ENCODE peak calls at places on chromosomes 11 and 22, in four cellular contexts. K is body of pancreas, I is neuronal stem cell, T is aorta. W is an unnamed sample. For H3K4me1, the result is how much of the 10 kb centered on the place peaks cover.

GRCh38 chr11:121445071-121445768 is 6.9 kb upstream of the SORL1 start:
- DNase-seq in K (no peak), I (no peak), T (no peak), W (no peak)

GRCh38 chr11:102279641-102280170 is 37.6 kb upstream of the BIRC3 start:
- DNase-seq in K (no peak), I (no peak), T (no peak), W (no peak)

GRCh38 chr11:62071408-62071807 is 52.4 kb upstream of the INCENP start:
- DNase-seq in K (no peak), I (no peak), T (no peak), W (no peak)

GRCh38 chr11:121933294-121933693 is 182.7 kb downstream of the BLID start:
- DNase-seq in K (no peak), I (no peak), T (no peak), W (no peak)

GRCh38 chr11:134518616-134519389 is 106.8 kb upstream of the B3GAT1 start:
- DNase-seq in K (no peak), I (no peak), T (no peak), W (peak)

GRCh38 chr11:37320921-37321320 is 722.9 kb upstream of the RAG2 start:
- DNase-seq in K (no peak), I (no peak), T (no peak), W (no peak)

GRCh38 chr22:36334081-36334831 is 53.5 kb downstream of the MYH9 start:
- DNase-seq in K (peak), I (no peak), T (peak), W (peak)

GRCh38 chr11:9231848-9232177 is 33.3 kb downstream of the DENND5A start:
- DNase-seq in K (no peak), I (no peak), T (no peak), W (no peak)

GRCh38 chr11:111945198-111945597 is 8.1 kb downstream of the DIXDC1 start:
- DNase-seq in K (no peak), I (no peak), T (no peak), W (no peak)

GRCh38 chr22:40030026-40030756 is 35.4 kb downstream of the FAM83F start:
- DNase-seq in K (no peak), I (no peak), T (no peak), W (no peak)

GRCh38 chr11:35477871-35478270 is 47.5 kb downstream of the PAMR1 start:
- DNase-seq in K (no peak), I (no peak), T (no peak), W (no peak)

GRCh38 chr11:94731921-94732601 is 36.1 kb upstream of the AMOTL1 start:
- DNase-seq in K (no peak), I (no peak), T (no peak), W (no peak)

GRCh38 chr11:102237096-102237735 is 80.1 kb upstream of the BIRC3 start:
- DNase-seq in K (no peak), I (no peak), T (no peak), W (no peak)

GRCh38 chr22:26977741-26978140 is 320.4 kb downstream of the MIAT start:
- DNase-seq in K (no peak), I (no peak), T (no peak), W (no peak)

GRCh38 chr11:117305145-117305544 is 10.9 kb downstream of the BACE1 start:
- DNase-seq in K (no peak), I (no peak), T (no peak), W (no peak)

GRCh38 chr22:47337161-47337621 is 574.7 kb downstream of the TBC1D22A start:
- DNase-seq in K (no peak), I (no peak), T (no peak), W (no peak)

GRCh38 chr11:134657631-134658030 is 245.6 kb upstream of the B3GAT1 start:
- DNase-seq in K (no peak), I (no peak), T (no peak), W (no peak)

GRCh38 chr11:76083563-76084451 is 122.5 kb downstream of the WNT11 start:
- DNase-seq in K (no peak), I (no peak), T (no peak), W (no peak)

GRCh38 chr11:117832511-117832910 is 8.0 kb upstream of the FXYD2 start:
- DNase-seq in K (peak), I (no peak), T (no peak), W (no peak)

GRCh38 chr11:77130763-77131513 is 2.9 kb downstream of the MYO7A start:
- DNase-seq in K (peak), I (no peak), T (peak), W (peak)

GRCh38 chr11:118139578-118139977 is 13.0 kb downstream of the SCN4B start:
- DNase-seq in K (no peak), I (no peak), T (no peak), W (no peak)

GRCh38 chr11:98568011-98568410 is 452.7 kb upstream of the CNTN5 start:
- DNase-seq in K (no peak), I (no peak), T (no peak), W (no peak)

GRCh38 chr11:94544832-94545640 is 1.3 kb downstream of the FUT4 start:
- DNase-seq in K (peak), I (peak), T (peak), W (peak)

GRCh38 chr11:91749231-91749630 is 475.4 kb upstream of the FAT3 start:
- DNase-seq in K (no peak), I (no peak), T (no peak), W (no peak)

GRCh38 chr11:129324533-129325175 is 51.0 kb upstream of the BARX2 start:
- DNase-seq in K (peak), I (no peak), T (no peak), W (no peak)

GRCh38 chr11:35418282-35418846 is 994 bp downstream of the SLC1A2 start:
- DNase-seq in K (no peak), I (peak), T (no peak), W (peak)

GRCh38 chr22:33329398-33329797 is 271.2 kb upstream of the SYN3 start:
- DNase-seq in K (no peak), I (no peak), T (no peak), W (no peak)

GRCh38 chr11:121572581-121573059 is 119.9 kb upstream of the SORL1-AS1 start:
- DNase-seq in K (no peak), I (no peak), T (peak), W (no peak)

GRCh38 chr22:42601879-42602465 is 12.7 kb downstream of the POLDIP3 start:
- DNase-seq in K (no peak), I (no peak), T (no peak), W (no peak)

GRCh38 chr11:110034816-110035215 is 58.4 kb upstream of the ZC3H12C start:
- DNase-seq in K (no peak), I (no peak), T (no peak), W (no peak)

GRCh38 chr22:18950141-18950540 is 14.0 kb upstream of the PRODH start:
- DNase-seq in K (no peak), I (no peak), T (peak), W (peak)

GRCh38 chr11:10026514-10026913 is 267.5 kb downstream of the SBF2 start:
- DNase-seq in K (no peak), I (no peak), T (no peak), W (no peak)

GRCh38 chr11:47408598-47409439 is 429 bp downstream of the SLC39A13 start:
- DNase-seq in K (no peak), I (no peak), T (peak), W (peak)

GRCh38 chr11:120283124-120283523 is 42.0 kb upstream of the TLCD5 start:
- DNase-seq in K (no peak), I (no peak), T (no peak), W (no peak)

GRCh38 chr22:50318698-50319411 is 8.0 kb downstream of the DENND6B start:
- DNase-seq in K (no peak), I (no peak), T (no peak), W (no peak)

GRCh38 chr11:78298216-78298860 is 109.6 kb downstream of the USP35 start:
- DNase-seq in K (no peak), I (peak), T (no peak), W (no peak)

GRCh38 chr11:64661146-64661545 is 61.9 kb downstream of the NRXN2 start:
- DNase-seq in K (no peak), I (no peak), T (peak), W (no peak)

GRCh38 chr22:17882162-17882561 is 107.9 kb upstream of the BID start:
- DNase-seq in K (no peak), I (no peak), T (no peak), W (peak)

DNA sequence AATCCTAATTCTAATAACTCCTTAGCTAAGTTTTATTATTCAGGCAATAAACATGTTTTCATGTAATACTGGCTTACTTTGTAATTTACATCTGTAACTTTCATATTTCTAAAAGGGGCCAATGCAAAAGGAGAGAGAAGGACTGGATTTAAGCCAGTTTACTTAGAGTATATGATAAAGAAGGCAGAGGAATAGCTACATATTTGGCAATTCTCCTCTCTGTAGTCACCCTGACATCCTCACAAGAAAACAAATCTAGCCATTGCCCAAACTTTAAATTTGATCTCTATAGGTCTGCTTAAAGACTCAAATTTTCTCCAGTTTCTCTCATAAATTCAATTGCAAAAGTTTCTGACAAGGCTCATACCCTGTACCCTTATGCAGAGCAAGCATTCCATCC is 2.1 kb downstream of the FIBIN start:
- DNase-seq in K (no peak), I (no peak), T (no peak), W (no peak)
- H3K27ac ChIP-seq in K (no peak), I (no peak), T (no peak), W (no peak)

DNA sequence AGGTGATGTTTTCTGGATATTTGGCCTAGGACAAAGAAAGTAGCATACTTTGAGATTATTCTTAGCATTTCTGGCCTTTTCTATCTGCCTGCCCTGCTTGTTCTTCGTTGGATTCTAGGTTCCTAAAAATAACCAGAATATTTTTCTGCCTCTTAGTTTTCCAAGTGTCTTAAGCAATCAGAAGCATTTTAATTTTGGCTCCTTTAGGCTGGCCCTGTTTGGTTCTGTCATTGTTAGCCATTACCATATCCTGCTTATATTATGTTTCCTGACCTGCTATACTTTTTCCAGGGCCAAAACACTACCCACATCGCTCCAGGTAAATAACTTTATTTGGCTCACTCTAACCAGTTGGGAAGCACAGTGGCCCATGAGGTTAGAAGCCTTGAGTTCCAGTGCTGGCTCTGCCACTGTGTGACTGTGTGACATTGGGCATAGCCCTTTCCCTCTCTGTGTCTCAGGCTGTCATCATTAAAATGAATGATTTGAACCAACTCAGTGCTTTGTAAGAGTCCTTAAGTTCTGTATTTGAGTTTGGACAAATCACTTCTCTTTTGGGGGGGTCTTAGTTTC is 91.1 kb downstream of the STIM1 start:
- DNase-seq in K (no peak), I (no peak), T (no peak), W (no peak)
- H3K4me1 ChIP-seq in K (under half), I (under half), T (under half), W (under half)

GRCh38 chr22:24402460-24403192 is 24.8 kb upstream of the ADORA2A start:
- DNase-seq in K (peak), I (no peak), T (peak), W (peak)
- H3K4me3 ChIP-seq in K (no peak), I (no peak), T (no peak), W (peak)

DNA sequence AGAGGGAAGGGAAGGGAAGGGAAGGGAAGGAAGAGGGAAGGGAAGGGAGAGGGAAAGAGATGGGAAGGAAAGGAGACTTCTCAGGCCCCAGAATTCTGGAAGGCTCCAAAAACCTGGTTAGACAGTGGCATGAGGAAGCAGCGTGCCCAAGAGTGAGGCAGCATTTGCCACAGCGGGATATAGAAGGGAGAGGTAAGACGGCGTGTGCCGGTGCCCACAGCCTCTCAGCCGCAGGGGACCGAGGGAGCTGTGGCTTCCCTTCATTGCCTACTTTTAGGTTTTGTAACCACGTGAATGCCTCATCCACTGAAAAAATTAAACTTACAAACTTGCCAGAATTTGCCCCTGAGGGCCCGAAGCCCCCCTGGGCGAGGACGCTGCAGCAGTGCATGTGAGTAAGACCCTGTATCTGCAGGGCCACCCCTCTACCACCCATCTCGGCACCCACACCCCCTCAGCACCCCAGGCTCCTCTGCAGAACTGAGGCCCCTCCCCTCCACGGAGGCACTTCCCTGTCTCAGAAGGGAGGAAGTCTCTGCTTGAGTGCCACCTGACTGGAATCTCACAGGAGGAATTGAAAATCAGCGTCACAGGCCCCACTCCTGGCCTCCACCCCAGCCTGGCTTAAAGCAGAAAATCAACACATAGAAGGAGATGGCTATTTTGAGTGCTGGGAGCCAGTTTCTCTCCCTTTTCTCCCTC is 58.1 kb downstream of the LINC01488 start:
- DNase-seq in K (no peak), I (no peak), T (peak), W (peak)
- H3K27ac ChIP-seq in K (peak), I (no peak), T (peak), W (peak)

GRCh38 chr11:65781152-65781961 is 581 bp upstream of the AP5B1 start:
- DNase-seq in K (no peak), I (peak), T (peak), W (no peak)
- H3K4me1 ChIP-seq in K (under half), I (under half), T (under half), W (under half)

GRCh38 chr11:115453158-115453557 is 51.1 kb downstream of the CADM1 start:
- DNase-seq in K (no peak), I (no peak), T (no peak), W (no peak)

GRCh38 chr11:115446214-115446613 is 58.0 kb downstream of the CADM1 start:
- DNase-seq in K (no peak), I (no peak), T (no peak), W (no peak)

GRCh38 chr11:115452245-115452644 is 52.0 kb downstream of the CADM1 start:
- DNase-seq in K (no peak), I (no peak), T (no peak), W (no peak)

GRCh38 chr11:115444542-115444941 is 59.7 kb downstream of the CADM1 start:
- DNase-seq in K (no peak), I (no peak), T (no peak), W (no peak)

DNA sequence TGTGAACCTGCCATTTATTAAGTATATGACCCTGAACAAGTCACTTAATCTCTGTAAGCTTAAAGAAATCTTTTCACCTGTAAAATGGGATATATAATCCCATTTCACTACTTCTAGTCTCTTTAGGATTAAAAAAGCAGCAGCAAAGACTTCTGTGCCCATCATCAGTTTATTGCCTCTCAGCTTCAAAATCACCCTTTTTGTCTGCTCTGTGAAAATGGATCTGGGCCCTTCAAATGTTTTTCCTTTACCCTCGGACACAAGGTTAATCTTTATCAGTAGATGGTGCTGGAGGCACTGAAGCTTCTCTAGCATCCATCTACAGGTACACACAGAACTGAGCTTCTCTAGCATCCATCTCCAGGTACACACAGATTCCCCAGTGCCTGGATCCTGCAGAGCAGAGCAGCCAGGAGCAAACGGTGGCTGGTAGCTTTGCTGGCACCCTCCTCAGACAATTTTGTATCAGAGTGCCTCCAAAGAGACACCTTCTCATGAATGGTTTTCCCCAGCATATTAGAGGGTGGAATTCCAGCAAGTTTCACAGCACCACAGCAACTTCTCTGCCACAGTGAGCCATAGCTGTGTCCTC is 56.8 kb downstream of the CADM1 start:
- DNase-seq in K (no peak), I (no peak), T (no peak), W (no peak)
- H3K4me3 ChIP-seq in K (no peak), I (no peak), T (no peak), W (no peak)

GRCh38 chr22:30224161-30224857 is 22.2 kb downstream of the LIF start:
- DNase-seq in K (no peak), I (no peak), T (no peak), W (no peak)
- H3K27ac ChIP-seq in K (no peak), I (no peak), T (no peak), W (no peak)

DNA sequence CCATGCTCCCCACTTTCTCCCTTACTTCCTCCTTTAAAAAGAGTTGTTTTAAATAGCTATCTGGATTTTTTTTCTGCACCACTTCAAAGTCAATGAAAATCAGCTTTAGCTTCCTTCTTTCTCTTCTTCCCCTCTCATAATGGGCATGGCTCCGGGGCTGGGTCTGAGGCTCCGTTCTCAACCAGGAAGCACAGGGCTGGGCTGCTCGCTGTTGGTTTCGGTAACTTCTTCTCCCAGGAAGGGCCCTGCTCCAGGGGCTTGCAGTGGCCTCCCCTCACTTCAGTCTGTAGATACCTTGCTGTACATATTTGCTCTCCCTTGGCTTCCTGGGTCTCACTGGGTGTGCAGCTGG is 23.8 kb downstream of the MICAL2 start:
- DNase-seq in K (no peak), I (no peak), T (peak), W (peak)
- H3K4me1 ChIP-seq in K (under half), I (under half), T (under half), W (under half)

GRCh38 chr11:73156686-73157085 is 14.6 kb upstream of the FCHSD2 start:
- DNase-seq in K (no peak), I (no peak), T (no peak), W (no peak)

GRCh38 chr11:73152861-73153483 is 10.9 kb upstream of the FCHSD2 start:
- DNase-seq in K (no peak), I (no peak), T (no peak), W (no peak)

GRCh38 chr11:73152086-73152853 is 10.2 kb upstream of the FCHSD2 start:
- DNase-seq in K (no peak), I (no peak), T (no peak), W (no peak)

GRCh38 chr11:73156114-73156513 is 14.0 kb upstream of the FCHSD2 start:
- DNase-seq in K (no peak), I (no peak), T (no peak), W (no peak)

GRCh38 chr11:73154178-73154577 is 12.1 kb upstream of the FCHSD2 start:
- DNase-seq in K (no peak), I (no peak), T (peak), W (no peak)
- H3K4me3 ChIP-seq in K (no peak), I (no peak), T (no peak), W (no peak)

GRCh38 chr22:46083383-46084350 is 66.7 kb upstream of the PPARA start:
- DNase-seq in K (peak), I (no peak), T (peak), W (peak)
- H3K27ac ChIP-seq in K (peak), I (no peak), T (peak), W (peak)

W was measured in left lung.